ENCODE peak calls at places on chromosome 2, in seven cellular contexts. F, Q, Y, D, G, K and E are unnamed samples.

GRCh38 chr2:84450288-84451227 is 8.5 kb downstream of the SUCLG1 start:
- DNase-seq in K (peak), Y (no peak), Q (no peak), D (no peak), G (no peak), F (no peak), E (no peak)

GRCh38 chr2:32745191-32745590 is 117.3 kb downstream of the TTC27 start:
- DNase-seq in Q (no peak), D (no peak), K (no peak), G (no peak), F (no peak), Y (no peak), E (no peak)

GRCh38 chr2:37464064-37464463 is 119.6 kb downstream of the QPCT start:
- DNase-seq in K (no peak), F (no peak), Y (no peak), G (no peak), Q (no peak), D (no peak), E (no peak)

GRCh38 chr2:234203135-234203984 is 152.9 kb downstream of the SPP2 start:
- DNase-seq in D (peak), Q (no peak), Y (peak), K (no peak), G (peak), F (peak), E (no peak)

GRCh38 chr2:42792583-42793313 is at the start of gene HAAO:
- DNase-seq in G (no peak), Q (no peak), K (no peak), D (no peak), Y (no peak), F (no peak), E (no peak)

GRCh38 chr2:143856973-143857372 is 662.9 kb downstream of the ZEB2 start:
- DNase-seq in F (no peak), K (no peak), D (no peak), Y (no peak), G (no peak), Q (no peak), E (no peak)

GRCh38 chr2:175559613-175560012 is 378.1 kb upstream of the ATP5MC3 start:
- DNase-seq in G (no peak), F (no peak), K (no peak), D (no peak), Y (no peak), Q (no peak), E (no peak)

GRCh38 chr2:119960821-119961220 is 52.1 kb upstream of the EPB41L5 start:
- DNase-seq in G (no peak), F (no peak), Q (no peak), Y (no peak), K (no peak), D (no peak), E (no peak)

GRCh38 chr2:187617925-187618324 is 63.7 kb upstream of the TFPI start:
- DNase-seq in F (no peak), Y (no peak), D (peak), Q (no peak), G (no peak), K (no peak), E (peak)

GRCh38 chr2:85711578-85712060 is 17.5 kb downstream of the GNLY start:
- DNase-seq in Q (no peak), D (no peak), G (no peak), F (no peak), K (no peak), Y (no peak), E (no peak)

GRCh38 chr2:102166189-102166845 is 20.5 kb upstream of the IL1RL2 start:
- DNase-seq in Y (peak), G (peak), Q (no peak), K (no peak), D (no peak), F (no peak), E (no peak)

GRCh38 chr2:60070166-60070565 is 483.3 kb downstream of the BCL11A start:
- DNase-seq in Q (no peak), G (peak), F (no peak), Y (no peak), K (no peak), D (no peak), E (no peak)

GRCh38 chr2:191376981-191377629 is 131.9 kb downstream of the MYO1B start:
- DNase-seq in G (peak), K (peak), Y (peak), Q (no peak), F (peak), D (peak), E (no peak)

GRCh38 chr2:7133521-7133920 is 216.3 kb downstream of the RNF144A start:
- DNase-seq in K (no peak), G (no peak), Q (no peak), F (no peak), Y (no peak), D (no peak), E (no peak)

GRCh38 chr2:141259683-141260082 is 871.1 kb downstream of the LRP1B start:
- DNase-seq in Q (no peak), Y (no peak), F (no peak), G (no peak), D (no peak), K (no peak), E (no peak)

GRCh38 chr2:231680992-231681852 is 27.1 kb upstream of the PTMA start:
- DNase-seq in F (peak), Y (no peak), D (no peak), Q (no peak), K (no peak), G (peak), E (no peak)